ENCODE peak calls at places on chromosome 13, in four cellular contexts. One of them, this sample, is unnamed.

GRCh38 chr13:111385182-111385857 is 64.9 kb downstream of the TEX29 start:
- DNase-seq in pancreas: no peak
- DNase-seq in stomach: peak
- DNase-seq in CD8-positive, alpha-beta T cell: no peak
- DNase-seq in this sample: no peak

GRCh38 chr13:53873558-53873957 is 844.9 kb downstream of the OLFM4 start:
- DNase-seq in stomach: no peak
- DNase-seq in pancreas: no peak
- DNase-seq in CD8-positive, alpha-beta T cell: no peak
- DNase-seq in this sample: no peak

GRCh38 chr13:36549771-36550170 is 117.5 kb downstream of the CCNA1 start:
- DNase-seq in pancreas: no peak
- DNase-seq in stomach: no peak
- DNase-seq in CD8-positive, alpha-beta T cell: no peak
- DNase-seq in this sample: no peak

GRCh38 chr13:67951431-67951830 is 721.3 kb upstream of the PCDH9 start:
- DNase-seq in stomach: no peak
- DNase-seq in CD8-positive, alpha-beta T cell: no peak
- DNase-seq in pancreas: no peak
- DNase-seq in this sample: no peak

GRCh38 chr13:52737900-52738299 is 1.7 kb downstream of the CNMD start:
- DNase-seq in stomach: no peak
- DNase-seq in pancreas: no peak
- DNase-seq in CD8-positive, alpha-beta T cell: no peak
- DNase-seq in this sample: no peak

GRCh38 chr13:44402902-44403719 is 29.5 kb downstream of the SERP2 start:
- DNase-seq in CD8-positive, alpha-beta T cell: no peak
- DNase-seq in stomach: peak
- DNase-seq in pancreas: peak
- DNase-seq in this sample: no peak

GRCh38 chr13:43792456-43792855 is 5.7 kb upstream of the ENOX1 start:
- DNase-seq in pancreas: no peak
- DNase-seq in stomach: no peak
- DNase-seq in CD8-positive, alpha-beta T cell: no peak
- DNase-seq in this sample: no peak

GRCh38 chr13:102020611-102021216 is 381.1 kb downstream of the FGF14 start:
- DNase-seq in stomach: no peak
- DNase-seq in pancreas: no peak
- DNase-seq in CD8-positive, alpha-beta T cell: no peak
- DNase-seq in this sample: no peak

GRCh38 chr13:51822106-51822840 is 18.3 kb upstream of the DHRS12 start:
- DNase-seq in pancreas: no peak
- DNase-seq in CD8-positive, alpha-beta T cell: peak
- DNase-seq in stomach: no peak
- DNase-seq in this sample: no peak

GRCh38 chr13:44930907-44931676 is 58.2 kb downstream of the NUFIP1 start:
- DNase-seq in CD8-positive, alpha-beta T cell: no peak
- DNase-seq in pancreas: no peak
- DNase-seq in stomach: no peak
- DNase-seq in this sample: no peak

GRCh38 chr13:73215807-73216206 is 157.0 kb downstream of the KLF5 start:
- DNase-seq in pancreas: no peak
- DNase-seq in stomach: peak
- DNase-seq in CD8-positive, alpha-beta T cell: no peak
- DNase-seq in this sample: no peak

GRCh38 chr13:30847697-30848307 is 58.3 kb upstream of the MEDAG start:
- DNase-seq in CD8-positive, alpha-beta T cell: no peak
- DNase-seq in stomach: no peak
- DNase-seq in pancreas: no peak
- DNase-seq in this sample: no peak

GRCh38 chr13:43470610-43471009 is 316.2 kb downstream of the ENOX1 start:
- DNase-seq in pancreas: no peak
- DNase-seq in stomach: no peak
- DNase-seq in CD8-positive, alpha-beta T cell: no peak
- DNase-seq in this sample: no peak

GRCh38 chr13:44972956-44973581 is 16.2 kb downstream of the NUFIP1 start:
- DNase-seq in stomach: no peak
- DNase-seq in CD8-positive, alpha-beta T cell: no peak
- DNase-seq in pancreas: no peak
- DNase-seq in this sample: no peak

GRCh38 chr13:94362411-94362909 is 117.0 kb downstream of the DCT start:
- DNase-seq in CD8-positive, alpha-beta T cell: peak
- DNase-seq in stomach: peak
- DNase-seq in pancreas: peak
- DNase-seq in this sample: peak

GRCh38 chr13:32761472-32761871 is 175.2 kb downstream of the PDS5B start:
- DNase-seq in stomach: no peak
- DNase-seq in CD8-positive, alpha-beta T cell: no peak
- DNase-seq in pancreas: no peak
- DNase-seq in this sample: no peak

GRCh38 chr13:108895220-108895704 is 265.9 kb downstream of the MYO16 start:
- DNase-seq in stomach: no peak
- DNase-seq in pancreas: no peak
- DNase-seq in CD8-positive, alpha-beta T cell: no peak
- DNase-seq in this sample: no peak

GRCh38 chr13:46962286-46962941 is 65.6 kb upstream of the HTR2A start:
- DNase-seq in stomach: no peak
- DNase-seq in pancreas: no peak
- DNase-seq in CD8-positive, alpha-beta T cell: no peak
- DNase-seq in this sample: no peak

GRCh38 chr13:110405597-110406450 is 98.7 kb downstream of the COL4A2 start:
- DNase-seq in CD8-positive, alpha-beta T cell: no peak
- DNase-seq in pancreas: no peak
- DNase-seq in stomach: no peak
- DNase-seq in this sample: no peak

GRCh38 chr13:91389186-91389585 is 9.2 kb upstream of the GPC5 start:
- DNase-seq in stomach: no peak
- DNase-seq in CD8-positive, alpha-beta T cell: no peak
- DNase-seq in pancreas: no peak
- DNase-seq in this sample: no peak

GRCh38 chr13:112065521-112065866 is 1.5 kb upstream of the SOX1 start:
- DNase-seq in stomach: no peak
- DNase-seq in CD8-positive, alpha-beta T cell: no peak
- DNase-seq in pancreas: no peak
- DNase-seq in this sample: no peak

GRCh38 chr13:79212064-79212619 is 193.9 kb downstream of the RBM26 start:
- DNase-seq in pancreas: no peak
- DNase-seq in CD8-positive, alpha-beta T cell: no peak
- DNase-seq in stomach: no peak
- DNase-seq in this sample: no peak

GRCh38 chr13:107450931-107451330 is 764.4 kb downstream of the LIG4 start:
- DNase-seq in CD8-positive, alpha-beta T cell: no peak
- DNase-seq in pancreas: no peak
- DNase-seq in stomach: no peak
- DNase-seq in this sample: peak

GRCh38 chr13:76164290-76164689 is 528.2 kb downstream of the LMO7 start:
- DNase-seq in CD8-positive, alpha-beta T cell: no peak
- DNase-seq in stomach: no peak
- DNase-seq in pancreas: peak
- DNase-seq in this sample: no peak

GRCh38 chr13:91588541-91588940 is 190.1 kb downstream of the GPC5 start:
- DNase-seq in pancreas: no peak
- DNase-seq in CD8-positive, alpha-beta T cell: no peak
- DNase-seq in stomach: no peak
- DNase-seq in this sample: no peak

GRCh38 chr13:79711631-79712030 is 230.7 kb downstream of the NDFIP2 start:
- DNase-seq in stomach: no peak
- DNase-seq in pancreas: no peak
- DNase-seq in CD8-positive, alpha-beta T cell: no peak
- DNase-seq in this sample: no peak

GRCh38 chr13:80462567-80462966 is 121.6 kb upstream of the SPRY2 start:
- DNase-seq in stomach: no peak
- DNase-seq in CD8-positive, alpha-beta T cell: no peak
- DNase-seq in pancreas: no peak
- DNase-seq in this sample: no peak

GRCh38 chr13:42999491-42999890 is 7.5 kb upstream of the EPSTI1 start:
- DNase-seq in stomach: no peak
- DNase-seq in CD8-positive, alpha-beta T cell: no peak
- DNase-seq in pancreas: no peak
- DNase-seq in this sample: no peak

GRCh38 chr13:31322702-31323101 is 122.9 kb downstream of the B3GLCT start:
- DNase-seq in stomach: no peak
- DNase-seq in pancreas: no peak
- DNase-seq in CD8-positive, alpha-beta T cell: no peak
- DNase-seq in this sample: no peak

GRCh38 chr13:110137677-110138008 is 169.3 kb downstream of the COL4A1 start:
- DNase-seq in CD8-positive, alpha-beta T cell: no peak
- DNase-seq in stomach: no peak
- DNase-seq in pancreas: peak
- DNase-seq in this sample: no peak

GRCh38 chr13:48588120-48588519 is 55.2 kb upstream of the RCBTB2 start:
- DNase-seq in pancreas: no peak
- DNase-seq in CD8-positive, alpha-beta T cell: no peak
- DNase-seq in stomach: no peak
- DNase-seq in this sample: no peak

GRCh38 chr13:112053167-112053743 is 13.7 kb upstream of the SOX1 start:
- DNase-seq in CD8-positive, alpha-beta T cell: no peak
- DNase-seq in stomach: no peak
- DNase-seq in pancreas: no peak
- DNase-seq in this sample: no peak

GRCh38 chr13:23630349-23631093 is 60.3 kb downstream of the TNFRSF19 start:
- DNase-seq in CD8-positive, alpha-beta T cell: no peak
- DNase-seq in stomach: no peak
- DNase-seq in pancreas: no peak
- DNase-seq in this sample: no peak

GRCh38 chr13:97433727-97434416 is at the start of gene RAP2A:
- DNase-seq in pancreas: peak
- DNase-seq in CD8-positive, alpha-beta T cell: peak
- DNase-seq in stomach: peak
- DNase-seq in this sample: peak

GRCh38 chr13:97435794-97436193 is 1.8 kb downstream of the RAP2A start:
- DNase-seq in CD8-positive, alpha-beta T cell: no peak
- DNase-seq in pancreas: no peak
- DNase-seq in stomach: no peak
- DNase-seq in this sample: no peak

GRCh38 chr13:97436845-97437244 is 2.9 kb downstream of the RAP2A start:
- DNase-seq in pancreas: no peak
- DNase-seq in stomach: no peak
- DNase-seq in CD8-positive, alpha-beta T cell: no peak
- DNase-seq in this sample: no peak

GRCh38 chr13:97434417-97435296 is 688 bp downstream of the RAP2A start:
- DNase-seq in stomach: peak
- DNase-seq in pancreas: peak
- DNase-seq in CD8-positive, alpha-beta T cell: peak
- DNase-seq in this sample: no peak

DNA sequence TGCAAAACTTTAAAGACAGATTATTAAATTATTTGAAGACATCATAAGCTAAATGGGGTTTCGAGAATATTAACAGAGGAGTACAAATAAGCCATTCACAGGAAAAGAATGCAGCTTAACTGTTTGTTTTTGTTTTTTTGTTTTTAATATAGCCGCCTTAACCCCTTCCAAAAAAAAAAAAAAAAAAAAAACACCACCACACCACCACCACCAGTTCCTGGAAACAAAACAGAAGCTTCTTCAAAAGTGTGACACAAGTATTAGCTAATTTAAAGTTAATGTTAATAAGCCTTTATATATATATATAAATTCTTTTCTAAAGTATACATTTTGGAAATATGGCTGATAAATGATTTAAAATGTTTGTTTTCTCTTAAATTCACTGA is 1.3 kb downstream of the RAP2A start:
- DNase-seq in pancreas: no peak
- DNase-seq in CD8-positive, alpha-beta T cell: no peak
- DNase-seq in stomach: no peak
- DNase-seq in this sample: no peak
- H3K4me3 ChIP-seq in pancreas: peak
- H3K4me3 ChIP-seq in CD8-positive, alpha-beta T cell: peak
- H3K4me3 ChIP-seq in stomach: peak
- H3K4me3 ChIP-seq in this sample: peak

GRCh38 chr13:99884913-99885312 is 86.7 kb downstream of the ZIC5 start:
- DNase-seq in CD8-positive, alpha-beta T cell: no peak
- DNase-seq in pancreas: no peak
- DNase-seq in stomach: no peak
- DNase-seq in this sample: no peak
- TF ChIP-seq CTCF in CD8-positive, alpha-beta T cell: no peak
- TF ChIP-seq CTCF in pancreas: no peak
- TF ChIP-seq CTCF in stomach: no peak
- TF ChIP-seq CTCF in this sample: no peak

GRCh38 chr13:50386527-50387123 is 371.4 kb downstream of the KCNRG start:
- DNase-seq in stomach: no peak
- DNase-seq in CD8-positive, alpha-beta T cell: no peak
- DNase-seq in pancreas: no peak
- DNase-seq in this sample: no peak

GRCh38 chr13:50389726-50390125 is 374.5 kb downstream of the KCNRG start:
- DNase-seq in pancreas: no peak
- DNase-seq in CD8-positive, alpha-beta T cell: no peak
- DNase-seq in stomach: no peak
- DNase-seq in this sample: no peak

GRCh38 chr13:50384724-50385123 is 369.5 kb downstream of the KCNRG start:
- DNase-seq in stomach: no peak
- DNase-seq in pancreas: no peak
- DNase-seq in CD8-positive, alpha-beta T cell: no peak
- DNase-seq in this sample: no peak

GRCh38 chr13:50388481-50388880 is 373.2 kb downstream of the KCNRG start:
- DNase-seq in stomach: no peak
- DNase-seq in pancreas: no peak
- DNase-seq in CD8-positive, alpha-beta T cell: no peak
- DNase-seq in this sample: no peak

GRCh38 chr13:50387124-50387581 is 371.9 kb downstream of the KCNRG start:
- DNase-seq in stomach: peak
- DNase-seq in pancreas: peak
- DNase-seq in CD8-positive, alpha-beta T cell: peak
- DNase-seq in this sample: no peak
- H3K4me3 ChIP-seq in stomach: no peak
- H3K4me3 ChIP-seq in pancreas: no peak
- H3K4me3 ChIP-seq in CD8-positive, alpha-beta T cell: no peak
- H3K4me3 ChIP-seq in this sample: peak

DNA sequence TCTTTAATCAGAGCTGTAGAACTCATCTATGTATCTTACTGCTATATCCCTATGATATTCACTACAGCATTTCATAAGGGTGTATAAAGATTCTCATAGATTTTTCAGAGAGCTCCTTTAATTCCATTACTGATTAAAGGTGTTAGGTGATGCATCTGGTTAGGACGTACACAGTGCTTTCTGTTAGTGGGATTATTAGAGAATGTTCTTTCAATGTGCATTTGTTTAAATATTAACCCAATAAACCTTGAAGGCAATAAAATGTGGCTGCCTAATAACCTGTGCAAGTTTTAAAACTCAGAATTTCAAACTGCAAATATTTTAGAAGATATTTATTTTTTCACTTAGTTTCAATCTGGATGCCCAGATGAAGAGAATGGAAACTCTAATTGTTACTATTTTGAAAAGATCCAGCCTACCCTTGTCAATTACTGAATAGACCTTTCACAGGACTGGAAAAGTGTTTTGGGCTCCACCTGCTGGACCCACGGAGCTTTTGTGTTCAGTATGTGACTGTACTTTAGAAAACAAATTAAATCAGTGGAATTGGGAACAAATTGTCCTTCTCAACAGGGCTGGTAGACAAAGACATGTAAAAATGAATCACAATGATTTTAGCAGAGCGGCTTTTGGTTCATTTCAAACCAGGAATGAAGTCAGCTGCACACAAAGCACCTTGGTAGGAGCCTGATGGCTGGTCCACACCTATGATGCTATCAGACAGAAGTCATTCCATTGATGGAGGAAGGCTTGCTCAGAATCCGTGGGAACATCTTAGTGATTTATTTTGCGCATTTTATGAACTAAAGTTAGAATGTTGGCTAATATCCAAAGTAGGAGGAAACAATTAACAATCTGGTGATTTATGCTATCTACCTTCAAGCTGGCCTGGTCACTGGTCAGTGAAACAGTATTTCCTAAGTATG is 89.5 kb upstream of the RAP2A start:
- DNase-seq in stomach: peak
- DNase-seq in pancreas: no peak
- DNase-seq in CD8-positive, alpha-beta T cell: peak
- DNase-seq in this sample: no peak
- TF ChIP-seq CTCF in stomach: peak
- TF ChIP-seq CTCF in pancreas: peak
- TF ChIP-seq CTCF in CD8-positive, alpha-beta T cell: peak
- TF ChIP-seq CTCF in this sample: peak

This sample was measured in epithelial cell of proximal tubule.